ENCODE peak calls at places on chromosomes 5 and 9, in seven cellular contexts. K is sigmoid colon, Y is SJSA1, H is GM23338, Z is substantia nigra, P is upper lobe of right lung, O is Panc1. D is an unnamed sample.

GRCh38 chr5:20360243-20360642 is 372.2 kb upstream of the CDH18 start:
- DNase-seq in P (no peak), Z (no peak), O (no peak), H (no peak), Y (no peak), K (no peak), D (no peak)

GRCh38 chr9:108041551-108041950 is 552.0 kb upstream of the KLF4 start:
- DNase-seq in Y (no peak), K (no peak), O (no peak), Z (no peak), H (no peak), P (no peak), D (no peak)

GRCh38 chr5:81879936-81880335 is 91.9 kb upstream of the ATG10 start:
- DNase-seq in K (no peak), Y (no peak), P (no peak), Z (no peak), O (no peak), H (no peak), D (no peak)

GRCh38 chr5:133370281-133370890 is 242.0 kb downstream of the FSTL4 start:
- DNase-seq in Z (no peak), K (no peak), H (no peak), O (no peak), P (no peak), Y (no peak), D (no peak)

GRCh38 chr9:108991479-108991878 is 21.8 kb downstream of the CTNNAL1 start:
- DNase-seq in P (no peak), Z (no peak), H (no peak), K (no peak), O (no peak), Y (no peak), D (no peak)

GRCh38 chr5:179267071-179267670 is 78.1 kb downstream of the ADAMTS2 start:
- DNase-seq in H (no peak), K (peak; percentile 68), Y (peak; percentile 44), O (no peak), P (peak; percentile 57), Z (no peak), D (no peak)

GRCh38 chr5:93346301-93346700 is 234.7 kb downstream of the NR2F1-AS1 start:
- DNase-seq in H (no peak), Y (no peak), O (no peak), P (no peak), K (no peak), Z (no peak), D (no peak)

GRCh38 chr5:69265931-69266330 is 31.2 kb downstream of the CDK7 start:
- DNase-seq in P (no peak), K (no peak), Y (no peak), O (no peak), Z (no peak), H (peak; percentile 94), D (peak; percentile 42)

GRCh38 chr9:121902483-121903135 is 190.5 kb downstream of the TTLL11 start:
- DNase-seq in O (no peak), P (no peak), Y (no peak), K (no peak), H (no peak), Z (no peak), D (no peak)

GRCh38 chr5:40043916-40044315 is 619.1 kb upstream of the DAB2 start:
- DNase-seq in P (no peak), K (no peak), H (no peak), Z (no peak), Y (no peak), O (no peak), D (no peak)

GRCh38 chr5:114319821-114320220 is 42.0 kb upstream of the KCNN2 start:
- DNase-seq in O (no peak), K (no peak), P (no peak), Z (no peak), Y (no peak), H (no peak), D (no peak)

GRCh38 chr9:76703270-76703669 is 61.0 kb upstream of the PCA3 start:
- DNase-seq in Y (no peak), P (no peak), O (no peak), H (no peak), K (no peak), Z (no peak), D (no peak)

GRCh38 chr9:134182554-134183219 is 18.3 kb upstream of the RNU6ATAC start:
- DNase-seq in O (no peak), P (peak; percentile 37), Y (no peak), Z (no peak), H (no peak), K (peak; percentile 17), D (no peak)

GRCh38 chr9:138040446-138041430 is 163.2 kb downstream of the CACNA1B start:
- DNase-seq in P (peak; percentile 13), Z (no peak), H (no peak), Y (no peak), O (no peak), K (no peak), D (no peak)

GRCh38 chr5:171365351-171365750 is 22.3 kb upstream of the NPM1 start:
- DNase-seq in Y (no peak), H (peak; percentile 79), P (peak; percentile 2), O (no peak), Z (no peak), K (no peak), D (no peak)

GRCh38 chr9:104831681-104832080 is 67.8 kb downstream of the NIPSNAP3B start:
- DNase-seq in H (no peak), O (no peak), Y (peak; percentile 73), Z (no peak), K (no peak), P (no peak), D (no peak)

GRCh38 chr5:173302546-173303155 is 25.6 kb downstream of the STC2 start:
- DNase-seq in K (no peak), H (peak; percentile 36), Z (no peak), O (no peak), Y (peak; percentile 80), P (no peak), D (peak; percentile 96)

GRCh38 chr9:133404440-133405002 is 13.3 kb downstream of the REXO4 start:
- DNase-seq in P (no peak), Y (no peak), O (no peak), K (no peak), Z (no peak), H (no peak), D (no peak)

DNA sequence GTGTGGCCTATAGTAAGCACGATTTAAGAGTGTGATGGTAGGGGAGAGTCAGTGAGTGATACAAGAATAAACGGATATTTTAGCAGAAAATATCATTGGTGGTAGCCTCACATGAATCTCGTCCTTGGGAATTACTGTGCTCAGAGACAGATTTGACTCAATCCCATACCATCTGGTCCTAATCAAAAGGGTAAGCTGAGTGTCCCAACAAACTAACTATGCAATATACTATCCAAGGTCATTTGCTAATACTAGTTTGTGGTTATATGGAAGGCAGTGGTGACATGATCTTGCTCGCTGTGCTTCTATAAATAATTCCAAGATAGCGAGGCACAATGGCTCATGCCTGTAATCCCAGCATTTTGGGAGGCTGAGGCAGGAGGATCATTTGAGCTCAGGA is 103.2 kb downstream of the TRPM6 start:
- DNase-seq in P (no peak), H (no peak), Z (no peak), K (no peak), O (no peak), Y (no peak), D (no peak)
- H3K27ac ChIP-seq in P (no peak overlapping the region), H (no peak overlapping the region), Z (no peak overlapping the region), K (no peak overlapping the region), O (no peak overlapping the region), Y (no peak overlapping the region), D (no peak overlapping the region)

DNA sequence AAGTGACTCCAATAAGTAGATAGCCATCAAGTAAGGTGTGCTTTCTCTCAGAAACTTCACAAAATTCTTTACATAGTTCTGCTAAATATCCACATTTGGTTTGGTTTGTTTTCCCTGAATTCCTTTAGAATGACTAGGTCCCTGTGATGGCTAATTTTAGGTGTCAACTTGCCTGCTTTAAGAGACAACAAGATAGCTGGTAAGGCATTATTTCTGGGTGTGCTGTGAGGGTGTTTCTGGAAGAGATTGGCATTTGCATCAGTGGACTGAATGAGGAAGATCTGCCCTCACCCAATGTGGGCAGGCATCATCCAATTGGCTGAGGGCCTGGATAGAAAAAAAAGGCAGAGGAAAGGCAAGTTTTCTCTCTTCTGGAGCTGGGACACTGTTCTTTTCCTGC is 8.3 kb upstream of the PTBP3 start:
- DNase-seq in H (peak; percentile 41), P (no peak), O (no peak), Z (no peak), Y (peak; percentile 65), K (no peak), D (no peak)
- H3K27ac ChIP-seq in H (peak overlapping the region; percentile 76), P (no peak overlapping the region), O (no peak overlapping the region), Z (no peak overlapping the region), Y (peak overlapping the region; percentile 46), K (no peak overlapping the region), D (no peak overlapping the region)

DNA sequence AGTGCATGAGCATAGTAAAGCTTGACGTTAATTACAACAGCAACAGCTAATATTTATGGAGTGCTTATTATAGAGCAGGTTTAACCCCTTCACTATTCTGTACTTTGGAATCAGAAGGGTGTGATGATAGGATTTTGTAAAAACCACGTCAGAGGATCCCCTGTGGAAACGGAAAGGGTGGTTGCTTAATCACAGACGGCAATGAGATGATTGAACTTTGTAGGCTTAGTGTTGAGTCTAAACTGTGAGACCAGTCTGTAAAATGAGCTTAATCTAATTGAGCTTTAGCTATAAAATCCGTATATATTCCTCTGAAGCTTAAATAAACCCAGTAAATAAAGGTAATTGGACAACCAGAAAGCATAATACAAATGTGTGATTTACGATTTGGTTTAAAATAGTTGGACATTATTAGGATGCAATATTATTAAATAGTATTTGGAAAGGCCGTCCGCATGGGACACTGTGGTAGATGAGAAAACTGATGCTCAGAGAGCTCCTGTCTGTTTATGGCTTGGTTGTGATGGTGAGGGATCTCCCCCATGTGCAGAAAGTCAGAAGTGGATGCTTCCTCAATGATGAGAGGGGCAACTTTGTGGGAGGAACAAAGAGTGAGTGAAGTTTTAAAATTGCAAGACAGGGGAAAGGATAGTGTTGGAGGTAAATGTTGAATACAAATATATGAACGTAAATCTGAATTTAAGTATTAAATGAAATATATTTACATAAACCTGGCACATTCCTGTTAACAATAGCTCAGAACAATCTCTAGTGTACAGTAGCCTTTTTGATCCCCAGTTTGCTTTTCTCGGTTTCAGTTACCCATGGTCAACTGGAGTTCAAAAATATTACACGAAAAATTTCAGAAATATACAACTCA is 23.4 kb upstream of the SCGB3A2 start:
- DNase-seq in H (no peak), O (no peak), P (no peak), Z (no peak), K (no peak), Y (no peak), D (no peak)
- H3K27ac ChIP-seq in H (no peak overlapping the region), O (no peak overlapping the region), P (no peak overlapping the region), Z (no peak overlapping the region), K (no peak overlapping the region), Y (no peak overlapping the region), D (no peak overlapping the region)

GRCh38 chr9:91516781-91517180 is 93.1 kb upstream of the NFIL3 start:
- DNase-seq in H (no peak), O (no peak), P (no peak), K (no peak), Z (no peak), Y (no peak), D (no peak)

GRCh38 chr9:91516061-91516460 is 92.4 kb upstream of the NFIL3 start:
- DNase-seq in Y (no peak), P (no peak), O (no peak), Z (no peak), H (no peak), K (no peak), D (no peak)

GRCh38 chr9:91522496-91522895 is 98.9 kb upstream of the NFIL3 start:
- DNase-seq in K (no peak), O (no peak), Z (no peak), Y (no peak), P (no peak), H (no peak), D (no peak)

GRCh38 chr9:91515074-91515687 is 91.5 kb upstream of the NFIL3 start:
- DNase-seq in Z (no peak), O (peak; percentile 12), H (peak; percentile 13), P (no peak), K (no peak), Y (peak; percentile 51), D (peak; percentile 26)

GRCh38 chr9:91519520-91520270 is 96.1 kb upstream of the NFIL3 start:
- DNase-seq in K (no peak), P (no peak), Y (no peak), O (no peak), Z (no peak), H (no peak), D (no peak)
- H3K27ac ChIP-seq in K (no peak overlapping the region), P (no peak overlapping the region), Y (no peak overlapping the region), O (no peak overlapping the region), Z (no peak overlapping the region), H (no peak overlapping the region), D (no peak overlapping the region)

D was measured in SJCRH30.